ENCODE peak calls at places on chromosomes 16 and 17, in nine cellular contexts. H is Daoy; L is epithelial cell of esophagus; S is caudate nucleus; V is activated CD4-positive, CD25-positive, alpha-beta regulatory T cell; K is astrocyte of the spinal cord; F is activated CD8-positive, alpha-beta memory T cell treated with anti-CD3 and anti-CD28 coated beads for 4 hours; C is fibroblast of the conjunctiva; X is fibroblast of pulmonary artery. Z is an unnamed sample.

GRCh38 chr17:59840329-59840907 is 52.3 kb downstream of the TUBD1 start:
- DNase-seq in H (peak; percentile 39), L (peak; percentile 44), S (no peak), V (no peak), K (peak; percentile 65), F (no peak), C (no peak), X (peak; percentile 70), Z (no peak)

GRCh38 chr17:4329838-4330237 is 36.6 kb downstream of the UBE2G1 start:
- DNase-seq in H (peak; percentile 78), L (peak; percentile 98), S (no peak), V (no peak), K (peak; percentile 93), F (no peak), C (peak; percentile 76), X (peak; percentile 87), Z (peak; percentile 92)

GRCh38 chr17:41511716-41512115 is 6.3 kb upstream of the KRT13 start:
- DNase-seq in H (no peak), L (no peak), S (no peak), V (no peak), K (no peak), F (no peak), C (no peak), X (no peak), Z (no peak)

GRCh38 chr16:82585675-82586074 is 41.1 kb upstream of the CDH13 start:
- DNase-seq in H (peak; percentile 80), L (peak; percentile 51), S (no peak), V (no peak), K (peak; percentile 83), F (no peak), C (no peak), X (peak; percentile 20), Z (no peak)

GRCh38 chr16:88651989-88652762 is 1.3 kb upstream of the CYBA start:
- DNase-seq in H (no peak), L (no peak), S (no peak), V (no peak), K (no peak), F (no peak), C (no peak), X (no peak), Z (no peak)

GRCh38 chr17:81650951-81651350 is 5.4 kb downstream of the PDE6G start:
- DNase-seq in H (no peak), L (no peak), S (no peak), V (no peak), K (no peak), F (no peak), C (no peak), X (no peak), Z (no peak)

GRCh38 chr16:4787627-4788482 is at the start of gene SEPTIN12:
- DNase-seq in H (no peak), L (no peak), S (no peak), V (no peak), K (no peak), F (no peak), C (no peak), X (no peak), Z (no peak)

GRCh38 chr17:31413871-31414589 is 22.6 kb downstream of the RAB11FIP4 start:
- DNase-seq in H (peak; percentile 79), L (peak; percentile 81), S (peak; percentile 89), V (no peak), K (no peak), F (no peak), C (no peak), X (peak; percentile 58), Z (peak; percentile 61)

GRCh38 chr17:4479340-4479981 is 19.2 kb upstream of the SPNS2 start:
- DNase-seq in H (no peak), L (no peak), S (no peak), V (no peak), K (no peak), F (no peak), C (no peak), X (no peak), Z (no peak)

GRCh38 chr16:30139895-30140481 is 17.0 kb upstream of the MAPK3 start:
- DNase-seq in H (no peak), L (no peak), S (no peak), V (no peak), K (no peak), F (no peak), C (no peak), X (no peak), Z (no peak)

GRCh38 chr17:82434216-82434565 is 15.8 kb upstream of the OGFOD3 start:
- DNase-seq in H (peak; percentile 3), L (no peak), S (no peak), V (no peak), K (no peak), F (no peak), C (no peak), X (no peak), Z (no peak)

GRCh38 chr16:63157818-63158217 is 1121.6 kb upstream of the CDH8 start:
- DNase-seq in H (no peak), L (no peak), S (no peak), V (no peak), K (no peak), F (no peak), C (no peak), X (no peak), Z (no peak)

GRCh38 chr17:33056392-33057146 is 64.9 kb downstream of the SPACA3 start:
- DNase-seq in H (no peak), L (no peak), S (no peak), V (no peak), K (no peak), F (no peak), C (no peak), X (no peak), Z (no peak)

GRCh38 chr16:2767140-2767731 is 9.8 kb downstream of the ELOB start:
- DNase-seq in H (no peak), L (no peak), S (no peak), V (no peak), K (no peak), F (no peak), C (no peak), X (no peak), Z (no peak)

GRCh38 chr17:43832976-43833829 is at the start of gene MPP3:
- DNase-seq in H (peak; percentile 77), L (peak; percentile 82), S (peak; percentile 58), V (no peak), K (peak; percentile 56), F (peak; percentile 4), C (peak; percentile 17), X (peak; percentile 61), Z (peak; percentile 48)

GRCh38 chr16:73050115-73051099 is 2.5 kb upstream of the ZFHX3 start:
- DNase-seq in H (no peak), L (no peak), S (no peak), V (no peak), K (no peak), F (no peak), C (no peak), X (no peak), Z (no peak)

GRCh38 chr17:7060165-7060890 is 16.4 kb upstream of the SLC16A11 start:
- DNase-seq in H (peak; percentile 94), L (peak; percentile 92), S (peak; percentile 72), V (no peak), K (peak; percentile 88), F (no peak), C (no peak), X (peak; percentile 83), Z (peak; percentile 43)

GRCh38 chr16:56424791-56425438 is 430 bp downstream of the AMFR start:
- DNase-seq in H (no peak), L (peak; percentile 17), S (no peak), V (peak; percentile 19), K (peak; percentile 5), F (no peak), C (no peak), X (no peak), Z (no peak)

GRCh38 chr17:34393401-34393800 is 30.4 kb upstream of the CCL1 start:
- DNase-seq in H (no peak), L (no peak), S (no peak), V (no peak), K (no peak), F (no peak), C (no peak), X (no peak), Z (no peak)

GRCh38 chr17:82631544-82631943 is 16.7 kb downstream of the WDR45B start:
- DNase-seq in H (no peak), L (no peak), S (no peak), V (no peak), K (no peak), F (no peak), C (no peak), X (no peak), Z (no peak)

GRCh38 chr17:36482611-36483504 is 3.6 kb upstream of the ZNHIT3 start:
- DNase-seq in H (peak; percentile 85), L (peak; percentile 81), S (peak; percentile 79), V (peak; percentile 68), K (peak; percentile 71), F (peak; percentile 46), C (peak; percentile 55), X (peak; percentile 81), Z (peak; percentile 40)

GRCh38 chr16:56861092-56861610 is 3.9 kb upstream of the SLC12A3 start:
- DNase-seq in H (peak; percentile 67), L (no peak), S (no peak), V (no peak), K (no peak), F (no peak), C (no peak), X (no peak), Z (no peak)

GRCh38 chr17:31522987-31523495 is 131.6 kb downstream of the RAB11FIP4 start:
- DNase-seq in H (no peak), L (no peak), S (no peak), V (no peak), K (no peak), F (no peak), C (no peak), X (no peak), Z (no peak)